ENCODE peak calls at places on chromosomes 5 and 9, in six cellular contexts. J, S, Q, X, R and B are unnamed samples.

GRCh38 chr9:6351757-6352156 is 23.6 kb downstream of the TPD52L3 start:
- DNase-seq in S (no peak), X (no peak), R (no peak), Q (no peak), J (no peak), B (no peak)

GRCh38 chr5:31639488-31640011 is 619 bp downstream of the PDZD2 start:
- DNase-seq in R (no peak), X (no peak), J (no peak), S (no peak), Q (no peak), B (no peak)

GRCh38 chr5:105506692-105507277 is 1944.2 kb upstream of the NUDT12 start:
- DNase-seq in X (no peak), J (no peak), Q (no peak), S (peak; percentile 12), R (no peak), B (peak; percentile 17)

GRCh38 chr9:112785981-112786380 is 35.4 kb downstream of the SNX30 start:
- DNase-seq in X (no peak), R (no peak), S (no peak), J (no peak), Q (no peak), B (no peak)

GRCh38 chr5:14327624-14328023 is 184.5 kb downstream of the TRIO start:
- DNase-seq in X (no peak), R (no peak), J (no peak), S (no peak), Q (no peak), B (no peak)

GRCh38 chr9:112360047-112360804 is 19.7 kb upstream of the HSDL2 start:
- DNase-seq in S (no peak), R (no peak), Q (no peak), X (no peak), J (no peak), B (no peak)

GRCh38 chr9:33466565-33467495 is 6.9 kb downstream of the NOL6 start:
- DNase-seq in S (peak; percentile 19), Q (peak; percentile 34), R (peak; percentile 78), X (no peak), J (no peak), B (peak; percentile 73)

GRCh38 chr5:91305640-91306039 is 77.5 kb downstream of the ARRDC3 start:
- DNase-seq in R (no peak), J (no peak), S (no peak), X (no peak), Q (no peak), B (no peak)

GRCh38 chr9:88661759-88662158 is 126.8 kb downstream of the NXNL2 start:
- DNase-seq in Q (no peak), J (no peak), S (peak; percentile 16), X (no peak), R (no peak), B (peak; percentile 21)

GRCh38 chr5:65326912-65327311 is 154.8 kb downstream of the ADAMTS6 start:
- DNase-seq in R (no peak), X (no peak), J (no peak), Q (no peak), S (no peak), B (no peak)

GRCh38 chr5:158629591-158630312 is 470.0 kb downstream of the EBF1 start:
- DNase-seq in S (no peak), J (no peak), Q (no peak), R (no peak), X (no peak), B (no peak)

GRCh38 chr9:116661037-116661954 is 25.8 kb upstream of the TRIM32 start:
- DNase-seq in S (peak; percentile 57), J (no peak), R (no peak), Q (no peak), X (no peak), B (peak; percentile 57)

GRCh38 chr9:94603259-94603776 is 9.7 kb upstream of the FBP2 start:
- DNase-seq in R (peak; percentile 84), J (no peak), X (peak; percentile 21), S (peak; percentile 62), Q (peak; percentile 64), B (peak; percentile 78)

GRCh38 chr9:134014946-134015345 is 10.3 kb upstream of the BRD3OS start:
- DNase-seq in R (no peak), J (no peak), S (no peak), Q (no peak), X (no peak), B (no peak)

GRCh38 chr5:123089572-123089970 is 530 bp downstream of the PRDM6 start:
- DNase-seq in Q (no peak), J (no peak), S (peak; percentile 12), R (no peak), X (no peak), B (no peak)

GRCh38 chr9:33498387-33498786 is 24.7 kb upstream of the NOL6 start:
- DNase-seq in R (no peak), X (no peak), S (no peak), J (no peak), Q (no peak), B (peak; percentile 48)

GRCh38 chr5:1129725-1130082 is 17.8 kb upstream of the SLC12A7 start:
- DNase-seq in J (no peak), R (peak; percentile 74), X (no peak), S (no peak), Q (no peak), B (no peak)

GRCh38 chr5:1131726-1132125 is 19.9 kb upstream of the SLC12A7 start:
- DNase-seq in J (no peak), X (no peak), S (no peak), Q (no peak), R (no peak), B (no peak)

GRCh38 chr5:1131191-1131621 is 19.3 kb upstream of the SLC12A7 start:
- DNase-seq in S (no peak), J (no peak), X (no peak), R (no peak), Q (no peak), B (no peak)

GRCh38 chr5:1128977-1129724 is 17.3 kb upstream of the SLC12A7 start:
- DNase-seq in Q (no peak), X (no peak), S (no peak), J (no peak), R (no peak), B (no peak)

DNA sequence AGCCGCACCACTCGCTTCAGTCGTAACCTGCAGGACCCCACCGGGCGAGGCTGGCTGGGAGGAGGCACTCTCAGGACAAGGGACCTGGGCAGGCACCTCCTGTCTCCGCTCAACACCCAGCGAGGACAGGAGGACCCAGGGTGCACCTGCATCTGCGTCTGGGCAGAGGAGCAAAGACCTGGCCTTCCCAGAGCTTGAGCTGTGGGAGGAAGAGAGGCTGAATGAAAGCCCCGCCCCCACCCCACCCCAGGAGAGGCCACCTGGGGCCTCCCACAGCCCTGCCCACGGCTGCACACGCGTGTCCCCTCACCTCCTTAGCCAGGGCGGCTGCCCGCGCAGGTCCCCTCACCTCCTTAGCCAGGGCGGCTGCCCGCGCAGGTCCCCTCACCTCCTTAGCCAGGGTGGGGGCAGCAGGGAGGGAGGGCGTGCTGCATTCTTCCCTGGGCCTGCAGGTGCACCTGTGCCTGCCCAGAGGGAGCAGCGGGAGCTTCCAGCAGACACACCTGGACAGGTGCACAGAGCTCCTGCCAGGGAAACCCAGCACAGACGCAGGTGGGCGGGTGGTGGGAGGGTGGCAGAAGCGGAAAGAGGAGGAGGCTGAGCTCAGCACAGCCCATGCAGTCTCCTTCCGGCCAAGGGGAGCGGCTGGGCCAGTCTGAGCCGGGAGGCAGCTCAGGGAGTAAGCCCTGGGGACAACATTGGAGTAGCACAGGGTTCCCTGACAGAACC is 18.5 kb upstream of the SLC12A7 start:
- DNase-seq in J (no peak), R (peak; percentile 86), Q (no peak), X (no peak), S (no peak), B (peak; percentile 62)
- TF ChIP-seq POLR2A in J (no peak), R (peak; percentile 78), Q (no peak), X (no peak), S (no peak), B (no peak)

DNA sequence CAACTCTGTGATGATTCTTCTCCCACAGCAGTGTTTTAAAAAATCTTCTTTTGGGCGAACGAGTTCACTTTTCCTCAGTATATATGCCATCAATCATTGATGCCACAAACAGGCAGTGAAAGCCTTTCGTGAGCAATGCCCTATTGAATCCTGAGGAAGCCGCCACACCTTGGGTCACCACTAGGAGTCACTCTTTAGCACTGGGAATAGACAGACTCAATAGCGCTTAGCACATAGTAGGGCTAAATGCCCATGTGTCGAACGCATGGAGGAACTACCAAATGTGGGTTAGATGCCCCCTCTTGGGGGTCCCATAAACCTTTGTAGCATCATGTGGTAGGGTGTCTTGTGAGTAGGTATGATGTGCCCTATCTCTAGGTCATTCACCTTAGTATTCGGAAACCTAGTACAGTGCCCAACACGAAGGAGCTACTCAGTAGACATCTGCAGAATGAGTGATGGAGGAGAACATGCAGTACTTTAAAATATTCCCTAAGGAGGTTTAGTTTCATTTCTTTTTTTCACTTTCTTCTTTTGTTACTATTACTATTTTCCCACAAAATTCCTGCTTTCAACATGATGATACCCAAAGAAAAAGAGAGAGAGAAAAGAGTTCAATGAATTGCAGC is 603.7 kb downstream of the BNC2 start:
- DNase-seq in S (no peak), X (no peak), Q (no peak), R (no peak), J (no peak), B (peak; percentile 50)
- TF ChIP-seq CTCF in S (peak; percentile 43), X (no peak), Q (no peak), R (no peak), J (no peak), B (peak; percentile 97)

DNA sequence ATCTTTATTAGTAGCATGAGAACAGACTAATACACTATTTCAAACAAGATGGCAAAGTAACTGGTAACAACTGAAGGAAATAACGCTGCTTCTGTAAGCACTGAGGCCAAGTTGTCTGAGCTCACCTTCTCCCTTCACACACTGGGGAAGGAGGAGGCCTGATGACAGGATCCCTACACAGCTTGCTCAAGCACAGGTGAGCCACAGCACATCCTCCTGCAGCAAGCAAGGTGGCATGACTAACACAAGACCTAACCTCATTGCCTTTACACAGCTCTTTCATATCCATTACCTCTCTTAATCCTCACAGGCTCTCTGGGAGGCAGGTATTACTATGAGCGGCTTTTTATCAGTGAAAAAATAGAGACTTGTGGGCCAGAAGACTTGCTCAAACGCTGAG is 83.3 kb downstream of the ARL15 start:
- DNase-seq in J (no peak), Q (no peak), S (no peak), R (no peak), X (no peak), B (no peak)
- TF ChIP-seq POLR2A in J (no peak), Q (no peak), S (no peak), R (no peak), X (no peak), B (no peak)

GRCh38 chr9:135898634-135899407 is 8.5 kb downstream of the CAMSAP1 start:
- DNase-seq in R (no peak), X (no peak), S (no peak), Q (no peak), J (no peak), B (no peak)

GRCh38 chr9:135896205-135896604 is 11.1 kb downstream of the CAMSAP1 start:
- DNase-seq in Q (no peak), S (no peak), X (no peak), R (no peak), J (no peak), B (no peak)

GRCh38 chr9:135893104-135893503 is 14.2 kb downstream of the CAMSAP1 start:
- DNase-seq in Q (no peak), S (no peak), R (no peak), X (no peak), J (no peak), B (no peak)

GRCh38 chr9:135895202-135895848 is 12.0 kb downstream of the CAMSAP1 start:
- DNase-seq in Q (no peak), S (no peak), R (no peak), X (no peak), J (no peak), B (no peak)

GRCh38 chr9:135896626-135897025 is 10.7 kb downstream of the CAMSAP1 start:
- DNase-seq in R (no peak), Q (no peak), X (no peak), S (no peak), J (no peak), B (no peak)
- TF ChIP-seq CTCF in R (no peak), Q (no peak), X (no peak), S (no peak), J (no peak), B (no peak)